ENCODE peak calls at places on chromosomes 1 and 21, in four cellular contexts. J is H1, K is mesenchymal stem cell, R is neuronal stem cell. O is an unnamed sample.

GRCh38 chr1:229027622-229028182 is 243.2 kb upstream of the RAB4A start:
- DNase-seq in R (peak; percentile 84), K (peak; percentile 84), J (no peak), O (no peak)

GRCh38 chr21:42121792-42122191 is 50.7 kb downstream of the UMODL1 start:
- DNase-seq in J (no peak), R (no peak), K (no peak), O (no peak)

GRCh38 chr1:230825061-230825803 is 43.1 kb downstream of the C1orf198 start:
- DNase-seq in R (no peak), J (peak; percentile 22), K (peak; percentile 87), O (no peak)

GRCh38 chr1:228781161-228781771 is 46.0 kb downstream of the RHOU start:
- DNase-seq in J (no peak), K (peak; percentile 84), R (no peak), O (no peak)

GRCh38 chr1:212949771-212950170 is 570 bp upstream of the VASH2 start:
- DNase-seq in J (no peak), R (no peak), K (no peak), O (no peak)

GRCh38 chr1:116891396-116892072 is 18.2 kb upstream of the PTGFRN start:
- DNase-seq in J (no peak), R (no peak), K (no peak), O (no peak)

GRCh38 chr1:93595749-93596148 is 85.9 kb downstream of the BCAR3 start:
- DNase-seq in K (no peak), J (no peak), R (no peak), O (no peak)

GRCh38 chr21:43317254-43317748 is 109.6 kb downstream of the SIK1 start:
- DNase-seq in J (no peak), R (no peak), K (no peak), O (no peak)

GRCh38 chr1:114671011-114671938 is 1.4 kb upstream of the DENND2C start:
- DNase-seq in K (peak; percentile 12), J (no peak), R (no peak), O (no peak)

GRCh38 chr1:92907949-92908684 is 53.1 kb downstream of the DIPK1A start:
- DNase-seq in J (no peak), R (no peak), K (peak; percentile 22), O (no peak)

GRCh38 chr1:88504601-88505000 is 179.5 kb upstream of the PKN2 start:
- DNase-seq in J (no peak), R (no peak), K (no peak), O (no peak)

GRCh38 chr1:110070968-110071307 is 466 bp upstream of the ALX3 start:
- DNase-seq in K (no peak), R (no peak), J (no peak), O (no peak)

GRCh38 chr1:169133801-169134558 is 27.5 kb downstream of the ATP1B1 start:
- DNase-seq in K (peak; percentile 27), R (no peak), J (no peak), O (no peak)

GRCh38 chr1:96253281-96254035 is 468.1 kb upstream of the PTBP2 start:
- DNase-seq in R (no peak), J (no peak), K (no peak), O (no peak)

GRCh38 chr1:214296860-214297699 is 16.1 kb downstream of the SMYD2 start:
- DNase-seq in K (peak; percentile 77), J (no peak), R (no peak), O (peak; percentile 50)

GRCh38 chr21:36700961-36701911 is 2.3 kb downstream of the SIM2 start:
- DNase-seq in J (peak; percentile 77), R (peak; percentile 54), K (no peak), O (peak; percentile 63)

GRCh38 chr21:36385233-36385908 is at the start of gene CHAF1B:
- DNase-seq in R (peak; percentile 87), K (peak; percentile 66), J (peak; percentile 98), O (peak; percentile 83)

GRCh38 chr1:78497196-78497595 is 6.4 kb downstream of the PTGFR start:
- DNase-seq in J (no peak), K (peak; percentile 8), R (no peak), O (no peak)

GRCh38 chr1:154276797-154277196 is 4.4 kb downstream of the HAX1 start:
- DNase-seq in R (no peak), J (peak; percentile 51), K (no peak), O (peak; percentile 35)

GRCh38 chr21:46329796-46330195 is 5.8 kb downstream of the PCNT start:
- DNase-seq in R (no peak), J (no peak), K (no peak), O (no peak)

GRCh38 chr1:211714154-211714553 is 38.7 kb upstream of the NEK2 start:
- DNase-seq in J (no peak), R (no peak), K (no peak), O (no peak)

GRCh38 chr1:70667771-70668170 is 256.7 kb downstream of the CTH start:
- DNase-seq in K (no peak), J (no peak), R (no peak), O (no peak)

GRCh38 chr1:166814611-166815010 is 24.7 kb upstream of the POGK start:
- DNase-seq in R (no peak), K (no peak), J (no peak), O (no peak)

GRCh38 chr1:51264470-51264869 is 28.4 kb downstream of the RNF11 start:
- DNase-seq in K (peak; percentile 95), J (no peak), R (no peak), O (no peak)

GRCh38 chr1:233061265-233061664 is 110.9 kb downstream of the NTPCR start:
- DNase-seq in J (no peak), R (no peak), K (no peak), O (no peak)
- H4K8ac ChIP-seq in J (no peak overlapping the region), R (no peak overlapping the region), K (no peak overlapping the region), O (no peak overlapping the region)

GRCh38 chr1:89821322-89822108 is 683 bp downstream of the LRRC8D start:
- DNase-seq in K (peak; percentile 59), R (no peak), J (peak; percentile 78), O (peak; percentile 66)

GRCh38 chr1:89822999-89823628 is 2.3 kb downstream of the LRRC8D start:
- DNase-seq in R (no peak), J (no peak), K (peak; percentile 59), O (no peak)

GRCh38 chr1:89823679-89824292 is 3.0 kb downstream of the LRRC8D start:
- DNase-seq in K (no peak), J (no peak), R (no peak), O (no peak)

GRCh38 chr1:89820423-89821321 is at the start of gene LRRC8D:
- DNase-seq in J (peak; percentile 90), R (peak; percentile 83), K (peak; percentile 86), O (peak; percentile 93)

GRCh38 chr1:89822109-89822962 is 1.5 kb downstream of the LRRC8D start:
- DNase-seq in R (no peak), K (no peak), J (peak; percentile 61), O (peak; percentile 41)
- H4K8ac ChIP-seq in R (no peak overlapping the region), K (no peak overlapping the region), J (peak overlapping the region; percentile 90), O (no peak overlapping the region)

GRCh38 chr1:182674346-182675246 is 9.8 kb downstream of the RGS8 start:
- DNase-seq in K (peak; percentile 9), J (no peak), R (no peak), O (no peak)
- H4K8ac ChIP-seq in K (no peak overlapping the region), J (no peak overlapping the region), R (no peak overlapping the region), O (no peak overlapping the region)

DNA sequence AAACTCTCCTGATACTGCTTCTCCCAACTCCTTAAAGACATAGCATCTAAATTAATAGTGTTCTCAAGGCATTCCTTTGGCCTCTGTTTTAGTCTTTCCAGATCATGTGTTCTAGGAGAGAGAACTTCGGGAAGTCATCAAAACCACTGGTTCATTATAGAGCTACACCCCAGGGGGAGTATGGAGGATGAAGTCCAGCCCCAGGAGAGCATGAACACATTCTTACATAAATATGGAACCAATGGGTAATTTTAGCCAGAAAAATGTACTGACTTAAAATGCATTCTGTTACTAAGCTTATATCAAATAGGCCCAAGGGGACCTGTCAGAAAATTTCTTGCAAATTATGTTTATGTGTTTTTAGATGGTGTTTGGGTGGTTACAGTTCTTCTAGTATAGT is 165.2 kb downstream of the NTMT2 start:
- DNase-seq in K (peak; percentile 5), R (no peak), J (no peak), O (no peak)
- H4K8ac ChIP-seq in K (no peak overlapping the region), R (no peak overlapping the region), J (no peak overlapping the region), O (no peak overlapping the region)

GRCh38 chr21:45020629-45021427 is 53.6 kb upstream of the ADARB1 start:
- DNase-seq in J (no peak), R (no peak), K (no peak), O (no peak)
- H4K8ac ChIP-seq in J (peak overlapping the region; percentile 36), R (no peak overlapping the region), K (no peak overlapping the region), O (no peak overlapping the region)

GRCh38 chr1:8706995-8707396 is 110.4 kb downstream of the RERE start:
- DNase-seq in R (peak; percentile 75), J (no peak), K (peak; percentile 82), O (no peak)

GRCh38 chr1:8706291-8706690 is 111.1 kb downstream of the RERE start:
- DNase-seq in R (no peak), K (no peak), J (no peak), O (no peak)

GRCh38 chr1:8711161-8711560 is 106.3 kb downstream of the RERE start:
- DNase-seq in J (no peak), K (no peak), R (no peak), O (no peak)

GRCh38 chr1:8705104-8705503 is 112.3 kb downstream of the RERE start:
- DNase-seq in K (no peak), R (no peak), J (no peak), O (no peak)

GRCh38 chr1:8708259-8708658 is 109.2 kb downstream of the RERE start:
- DNase-seq in J (no peak), R (no peak), K (no peak), O (no peak)
- H4K8ac ChIP-seq in J (peak overlapping the region; percentile 30), R (no peak overlapping the region), K (no peak overlapping the region), O (no peak overlapping the region)

GRCh38 chr1:27602510-27603319 is 1.2 kb downstream of the AHDC1 start:
- DNase-seq in J (peak; percentile 73), K (no peak), R (no peak), O (no peak)

GRCh38 chr1:27603962-27604578 is at the start of gene AHDC1:
- DNase-seq in K (peak; percentile 92), J (peak; percentile 97), R (peak; percentile 92), O (peak; percentile 93)

GRCh38 chr1:27604579-27605299 is 795 bp upstream of the AHDC1 start:
- DNase-seq in J (peak; percentile 77), R (no peak), K (no peak), O (peak; percentile 77)

GRCh38 chr1:27601771-27602509 is 2.0 kb downstream of the AHDC1 start:
- DNase-seq in K (no peak), R (no peak), J (no peak), O (no peak)

GRCh38 chr1:27603320-27603961 is 503 bp downstream of the AHDC1 start:
- DNase-seq in R (no peak), K (no peak), J (peak; percentile 65), O (no peak)
- H4K8ac ChIP-seq in R (no peak overlapping the region), K (peak overlapping the region; percentile 81), J (no peak overlapping the region), O (no peak overlapping the region)

GRCh38 chr1:38991638-38992449 is 768 bp downstream of the AKIRIN1 start:
- DNase-seq in J (no peak), R (peak; percentile 35), K (peak; percentile 62), O (peak; percentile 44)

GRCh38 chr1:38989979-38990378 is 1.1 kb upstream of the AKIRIN1 start:
- DNase-seq in R (no peak), J (no peak), K (no peak), O (no peak)

GRCh38 chr1:38992450-38993111 is 1.5 kb downstream of the AKIRIN1 start:
- DNase-seq in R (no peak), J (no peak), K (no peak), O (no peak)

GRCh38 chr1:38990401-38990745 is 703 bp upstream of the AKIRIN1 start:
- DNase-seq in J (no peak), R (no peak), K (peak; percentile 33), O (no peak)

GRCh38 chr1:38990746-38991637 is at the start of gene AKIRIN1:
- DNase-seq in R (peak; percentile 97), K (peak; percentile 96), J (peak; percentile 99), O (peak; percentile 99)
- H4K8ac ChIP-seq in R (no peak within 1 kb of the TSS), K (peak within 1 kb of the TSS; percentile 95), J (peak within 1 kb of the TSS; percentile 97), O (no peak within 1 kb of the TSS)

O was measured in H9.